ENCODE peak calls at places on chromosomes 11 and 22, in six cellular contexts. M, P, V, G, E and J are unnamed samples.

GRCh38 chr11:86673872-86674750 is 1.7 kb upstream of the ME3 start:
- DNase-seq in M (no peak), P (no peak), V (no peak), G (no peak), E (no peak), J (no peak)

GRCh38 chr11:12827929-12828812 is 153.9 kb downstream of the TEAD1 start:
- DNase-seq in M (peak; percentile 85), P (no peak), V (peak; percentile 50), G (peak; percentile 68), E (peak; percentile 33), J (no peak)

GRCh38 chr11:76661306-76661751 is 9.2 kb downstream of the LRRC32 start:
- DNase-seq in M (no peak), P (peak; percentile 36), V (no peak), G (no peak), E (no peak), J (no peak)

GRCh38 chr11:11760838-11761237 is 80.9 kb upstream of the USP47 start:
- DNase-seq in M (no peak), P (no peak), V (no peak), G (no peak), E (no peak), J (no peak)

GRCh38 chr22:19218541-19219233 is 40.2 kb upstream of the SLC25A1 start:
- DNase-seq in M (no peak), P (no peak), V (no peak), G (no peak), E (no peak), J (no peak)

GRCh38 chr11:134598368-134598767 is 186.3 kb upstream of the B3GAT1 start:
- DNase-seq in M (no peak), P (no peak), V (no peak), G (no peak), E (no peak), J (no peak)

GRCh38 chr11:110331626-110332025 is 35.2 kb upstream of the RDX start:
- DNase-seq in M (no peak), P (no peak), V (no peak), G (no peak), E (no peak), J (no peak)

GRCh38 chr11:59756496-59756840 is 1.3 kb downstream of the STX3 start:
- DNase-seq in M (no peak), P (no peak), V (no peak), G (no peak), E (no peak), J (no peak)

GRCh38 chr22:36659762-36660509 is 43.6 kb downstream of the CACNG2 start:
- DNase-seq in M (peak; percentile 94), P (peak; percentile 94), V (peak; percentile 72), G (peak; percentile 88), E (no peak), J (peak; percentile 98)